ENCODE peak calls at places on chromosomes 16 and 17, in five cellular contexts. I is A549, R is GM12878, B is HepG2, V is K562. M is an unnamed sample.

GRCh38 chr17:50676065-50676975 is 31.4 kb downstream of the ANKRD40 start:
- DNase-seq in I (no peak), R (no peak), B (no peak), V (peak), M (no peak)

GRCh38 chr16:50038756-50039529 is 13.9 kb downstream of the CNEP1R1 start:
- DNase-seq in I (no peak), R (no peak), B (no peak), V (no peak), M (no peak)

GRCh38 chr17:633641-634091 is 81.0 kb downstream of the VPS53 start:
- DNase-seq in I (no peak), R (no peak), B (no peak), V (no peak), M (no peak)

GRCh38 chr17:1561420-1562177 is 993 bp downstream of the PITPNA start:
- DNase-seq in I (no peak), R (no peak), B (no peak), V (peak), M (no peak)

GRCh38 chr17:39084558-39084957 is 66.9 kb downstream of the PLXDC1 start:
- DNase-seq in I (no peak), R (no peak), B (no peak), V (no peak), M (no peak)

GRCh38 chr16:3071655-3072054 is 6.2 kb downstream of the IL32 start:
- DNase-seq in I (no peak), R (no peak), B (no peak), V (no peak), M (no peak)

GRCh38 chr16:27401768-27402568 is at the start of gene IL21R:
- DNase-seq in I (no peak), R (peak), B (no peak), V (peak), M (peak)

GRCh38 chr17:21286771-21287702 is 2.5 kb downstream of the MAP2K3 start:
- DNase-seq in I (peak), R (no peak), B (peak), V (no peak), M (no peak)

GRCh38 chr16:50395763-50396710 is 27.2 kb upstream of the BRD7 start:
- DNase-seq in I (no peak), R (no peak), B (no peak), V (no peak), M (no peak)

GRCh38 chr16:60110531-60110930 is 1376.4 kb upstream of the GOT2 start:
- DNase-seq in I (no peak), R (no peak), B (no peak), V (no peak), M (no peak)

GRCh38 chr16:64864232-64864803 is 257.5 kb downstream of the CDH11 start:
- DNase-seq in I (no peak), R (no peak), B (no peak), V (no peak), M (peak)

GRCh38 chr17:71327376-71328059 is 793.3 kb upstream of the SOX9 start:
- DNase-seq in I (no peak), R (no peak), B (no peak), V (no peak), M (peak)

GRCh38 chr16:25553711-25554436 is 137.9 kb upstream of the HS3ST4 start:
- DNase-seq in I (peak), R (no peak), B (no peak), V (peak), M (peak)

GRCh38 chr16:29989111-29989858 is 6.1 kb downstream of the HIRIP3 start:
- DNase-seq in I (no peak), R (no peak), B (no peak), V (no peak), M (no peak)

GRCh38 chr17:82292251-82293154 is 19.0 kb upstream of the CSNK1D start:
- DNase-seq in I (peak), R (peak), B (peak), V (peak), M (peak)

GRCh38 chr16:53523971-53524548 is 21.1 kb upstream of the AKTIP start:
- DNase-seq in I (no peak), R (no peak), B (no peak), V (no peak), M (no peak)

GRCh38 chr17:17134952-17135340 is 71.2 kb downstream of the PLD6 start:
- DNase-seq in I (no peak), R (no peak), B (no peak), V (no peak), M (no peak)

GRCh38 chr17:66841328-66841727 is 6.4 kb downstream of the CACNG5 start:
- DNase-seq in I (no peak), R (no peak), B (no peak), V (no peak), M (no peak)

DNA sequence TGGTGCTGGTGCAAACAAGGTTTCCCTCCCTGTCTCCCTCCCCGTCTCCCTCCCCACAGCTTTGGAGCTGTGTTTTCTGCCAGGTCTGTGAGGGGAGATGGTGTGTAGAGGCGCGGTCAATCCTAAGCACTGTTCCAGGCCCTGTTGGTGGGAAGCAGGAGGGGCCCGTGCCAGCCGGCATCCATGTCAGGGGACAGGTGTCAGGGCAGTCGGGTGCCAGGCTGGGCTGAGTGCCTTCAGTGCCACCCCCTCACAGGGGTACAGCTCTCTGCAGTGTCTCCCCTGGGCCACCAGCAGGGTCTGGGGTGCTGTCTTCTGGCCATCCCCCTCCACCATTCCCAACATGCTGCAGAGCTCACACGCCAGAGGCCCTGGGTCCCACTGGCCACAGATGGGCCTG is 73.6 kb downstream of the KLHDC4 start:
- DNase-seq in I (no peak), R (no peak), B (no peak), V (no peak), M (no peak)
- TF ChIP-seq CTCF in I (no peak), R (no peak), B (no peak), V (no peak), M (no peak)

GRCh38 chr16:88010343-88010970 is 59.2 kb downstream of the BANP start:
- DNase-seq in I (no peak), R (no peak), B (no peak), V (no peak), M (no peak)

GRCh38 chr16:88009566-88010342 is 58.5 kb downstream of the BANP start:
- DNase-seq in I (no peak), R (no peak), B (no peak), V (no peak), M (peak)

GRCh38 chr16:88013091-88013609 is 61.9 kb downstream of the BANP start:
- DNase-seq in I (no peak), R (no peak), B (no peak), V (no peak), M (peak)

GRCh38 chr16:88012360-88012759 is 61.1 kb downstream of the BANP start:
- DNase-seq in I (no peak), R (no peak), B (no peak), V (no peak), M (no peak)

DNA sequence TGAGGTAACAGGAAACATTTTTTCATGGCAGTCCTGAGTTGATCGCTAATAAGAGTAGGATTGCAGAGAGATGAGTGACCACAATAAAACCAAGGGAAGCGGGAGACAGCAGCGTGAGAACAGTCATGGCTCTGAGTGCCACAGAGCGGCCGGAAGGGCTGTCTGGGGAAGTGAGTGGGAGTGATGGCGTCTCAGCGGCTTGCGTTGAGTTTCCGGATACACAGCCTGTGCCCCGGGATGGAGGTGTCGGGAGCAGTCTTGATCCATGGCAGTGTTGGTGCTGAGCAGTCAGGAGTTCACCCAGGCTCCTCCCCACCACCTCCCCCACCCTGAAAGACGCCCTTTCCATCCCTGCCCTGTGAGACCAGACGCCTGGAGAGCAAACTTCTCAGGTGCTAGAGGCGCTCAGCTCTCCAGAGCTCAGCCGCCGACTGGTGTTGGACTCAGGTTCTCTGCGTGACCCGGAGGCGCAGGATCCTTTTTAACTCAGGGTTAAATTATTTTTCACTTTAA is 59.8 kb downstream of the BANP start:
- DNase-seq in I (no peak), R (no peak), B (no peak), V (no peak), M (no peak)
- TF ChIP-seq BHLHE40 in I (no peak), R (no peak), B (no peak), V (no peak), M (no peak)

DNA sequence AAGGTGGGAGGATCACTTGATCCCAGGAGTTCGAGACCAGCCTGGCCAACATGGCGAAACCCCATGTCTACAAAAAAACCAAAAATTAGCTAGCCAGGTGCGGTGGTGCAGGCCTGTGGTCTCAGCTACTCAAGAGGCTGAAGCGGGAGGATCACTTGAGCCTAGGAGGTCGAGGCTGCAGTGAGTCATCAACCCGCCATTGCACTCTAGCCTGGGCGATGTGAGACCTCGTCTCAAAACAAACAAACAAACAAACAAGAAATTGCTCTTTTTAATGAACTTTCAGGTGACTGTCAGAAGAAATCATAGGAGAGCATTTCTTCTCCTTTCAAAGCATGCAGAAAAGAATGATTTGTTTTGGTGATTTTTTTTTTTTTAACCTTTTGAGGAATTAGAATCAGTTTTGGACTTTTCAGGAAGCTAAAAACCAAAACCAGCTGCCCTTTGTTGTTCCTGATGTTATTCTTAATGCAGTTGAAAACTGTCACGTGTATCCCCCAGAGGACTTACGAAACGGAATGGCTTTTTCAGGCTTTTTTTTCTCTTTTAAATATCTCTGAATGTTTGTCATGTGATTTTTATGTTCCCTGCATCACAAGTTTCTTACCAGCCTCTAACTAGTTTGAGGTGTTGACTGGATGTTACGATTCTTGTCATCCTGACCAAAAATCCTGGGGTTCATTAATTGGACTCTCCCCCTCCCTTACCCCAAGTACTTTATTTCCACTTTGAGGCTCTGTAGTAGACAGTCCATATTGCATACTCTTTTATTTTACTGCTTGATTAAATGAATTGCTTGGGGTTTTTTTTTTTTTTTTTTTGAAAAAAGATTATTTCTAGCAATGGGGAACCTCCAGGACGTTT is 34.1 kb downstream of the SNX29 start:
- DNase-seq in I (no peak), R (no peak), B (no peak), V (no peak), M (no peak)
- TF ChIP-seq CTCF in I (no peak), R (no peak), B (no peak), V (no peak), M (no peak)

GRCh38 chr17:49576121-49576905 is 642 bp downstream of the NXPH3 start:
- DNase-seq in I (peak), R (no peak), B (no peak), V (peak), M (peak)
- TF ChIP-seq BHLHE40 in I (no peak), R (no peak), B (no peak), V (no peak), M (no peak)

DNA sequence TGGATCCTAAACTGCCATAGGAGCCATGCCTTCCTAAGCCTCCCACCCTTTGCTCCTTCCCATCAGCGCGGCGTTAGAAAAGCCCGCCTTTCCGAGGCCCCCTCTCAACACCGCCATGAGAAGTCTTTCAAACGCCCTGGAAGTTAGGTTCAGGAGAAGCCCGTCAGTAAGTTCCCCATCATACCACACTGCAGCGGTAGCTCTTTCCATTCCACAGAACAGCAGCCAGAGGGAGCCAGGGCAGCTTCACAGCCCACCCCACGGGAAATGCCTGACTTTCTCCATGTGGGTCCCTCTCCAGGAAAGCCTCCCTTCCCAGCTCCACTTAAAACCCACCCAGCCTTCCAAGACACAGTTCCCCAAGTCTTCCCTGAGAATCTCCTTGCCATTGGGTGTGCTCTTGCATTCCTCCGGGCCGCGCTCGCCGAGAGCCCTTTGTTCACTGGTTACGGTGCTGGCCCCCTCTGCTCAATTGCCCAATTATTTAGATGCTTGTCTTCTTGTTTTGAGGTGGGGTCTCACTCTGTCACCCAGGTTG is 28.7 kb downstream of the KIAA0513 start:
- DNase-seq in I (no peak), R (no peak), B (peak), V (peak), M (peak)
- TF ChIP-seq CTCF in I (no peak), R (peak), B (peak), V (peak), M (peak)

GRCh38 chr17:81270279-81270678 is 24.8 kb downstream of the SLC38A10 start:
- DNase-seq in I (no peak), R (no peak), B (no peak), V (no peak), M (no peak)

GRCh38 chr17:81271226-81271625 is 23.9 kb downstream of the SLC38A10 start:
- DNase-seq in I (no peak), R (no peak), B (no peak), V (no peak), M (no peak)

GRCh38 chr17:81265576-81265975 is 26.5 kb downstream of the NDUFAF8 start:
- DNase-seq in I (no peak), R (no peak), B (no peak), V (no peak), M (no peak)

GRCh38 chr17:81264640-81265039 is 25.5 kb downstream of the NDUFAF8 start:
- DNase-seq in I (no peak), R (no peak), B (no peak), V (no peak), M (no peak)

DNA sequence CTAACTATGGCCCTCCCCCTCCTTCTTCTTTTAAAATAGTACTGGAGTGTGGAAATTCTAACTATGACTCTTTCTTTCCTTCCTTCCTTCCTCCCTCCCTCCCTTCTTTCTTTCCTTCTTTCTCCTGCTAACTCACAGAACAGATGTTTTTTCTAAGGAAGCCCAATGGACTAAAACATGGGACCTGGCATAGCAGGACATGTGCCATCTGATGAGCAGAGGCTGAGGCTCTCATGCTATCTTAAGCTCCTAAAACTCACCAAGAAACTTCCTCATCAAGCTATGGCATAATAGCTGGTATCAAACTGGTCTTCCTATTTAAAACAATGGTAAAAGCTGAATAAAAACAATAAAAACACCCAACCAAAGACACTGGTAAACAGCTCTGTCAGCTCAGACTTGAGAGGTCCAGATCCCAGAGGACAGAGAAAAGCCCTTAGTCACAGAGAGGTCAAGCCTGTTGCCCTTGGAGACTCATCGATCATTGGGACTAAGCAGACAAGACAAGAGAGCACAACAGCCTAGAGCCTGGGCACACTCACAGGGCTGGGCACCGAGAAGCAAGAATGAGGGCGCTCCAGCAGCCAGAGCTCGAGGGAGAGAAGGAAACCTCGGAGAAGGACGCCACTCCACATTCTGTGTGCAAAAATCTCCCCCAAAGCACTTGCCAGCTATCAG is 27.6 kb downstream of the SLC38A10 start:
- DNase-seq in I (no peak), R (no peak), B (no peak), V (no peak), M (no peak)
- TF ChIP-seq BHLHE40 in I (no peak), R (no peak), B (no peak), V (no peak), M (no peak)